ENCODE peak calls at places on chromosome 13, in six cellular contexts. O, V, P, N, I and E are unnamed samples.

GRCh38 chr13:39130298-39130697 is 92.0 kb downstream of the NHLRC3 start:
- DNase-seq in O (no peak), I (no peak), P (no peak), N (no peak), V (no peak), E (no peak)

GRCh38 chr13:52356327-52356726 is 49.6 kb downstream of the THSD1 start:
- DNase-seq in N (peak; percentile 27), I (no peak), O (no peak), P (no peak), V (no peak), E (no peak)

GRCh38 chr13:96091164-96091931 is 1.4 kb downstream of the HS6ST3 start:
- DNase-seq in N (no peak), V (no peak), O (peak; percentile 33), I (peak; percentile 44), P (no peak), E (no peak)

GRCh38 chr13:73450583-73450982 is 391.8 kb downstream of the KLF5 start:
- DNase-seq in P (no peak), V (no peak), N (no peak), I (no peak), O (no peak), E (no peak)

GRCh38 chr13:33617055-33617454 is 200.9 kb upstream of the RFC3 start:
- DNase-seq in P (no peak), N (no peak), O (no peak), V (no peak), I (no peak), E (no peak)

GRCh38 chr13:97600438-97601080 is 166.6 kb downstream of the RAP2A start:
- DNase-seq in V (no peak), O (no peak), I (no peak), P (no peak), N (peak; percentile 86), E (no peak)

GRCh38 chr13:98307744-98308524 is 130.9 kb upstream of the RNF113B start:
- DNase-seq in N (peak; percentile 82), V (no peak), P (no peak), I (no peak), O (no peak), E (no peak)

GRCh38 chr13:39530996-39531395 is 72.0 kb downstream of the LHFPL6 start:
- DNase-seq in V (no peak), O (no peak), N (peak; percentile 38), P (no peak), I (no peak), E (no peak)

GRCh38 chr13:73521291-73521626 is 462.5 kb downstream of the KLF5 start:
- DNase-seq in N (no peak), V (no peak), I (no peak), O (no peak), P (peak; percentile 1), E (peak; percentile 20)

GRCh38 chr13:74132768-74133656 is 1.2 kb downstream of the KLF12 start:
- DNase-seq in I (no peak), N (peak; percentile 71), P (peak; percentile 28), O (peak; percentile 25), V (no peak), E (peak; percentile 58)

GRCh38 chr13:20193142-20193923 is 595 bp upstream of the GJB2 start:
- DNase-seq in V (no peak), I (no peak), P (no peak), O (no peak), N (no peak), E (no peak)
- H3K27me3 ChIP-seq in V (peaks cover 17% of the 10 kb centered on the region), I (no peaks in the 10 kb centered on the region), P (peaks cover 66% of the 10 kb centered on the region), O (no peaks in the 10 kb centered on the region), N (peaks cover 59% of the 10 kb centered on the region), E (peaks cover 48% of the 10 kb centered on the region)

DNA sequence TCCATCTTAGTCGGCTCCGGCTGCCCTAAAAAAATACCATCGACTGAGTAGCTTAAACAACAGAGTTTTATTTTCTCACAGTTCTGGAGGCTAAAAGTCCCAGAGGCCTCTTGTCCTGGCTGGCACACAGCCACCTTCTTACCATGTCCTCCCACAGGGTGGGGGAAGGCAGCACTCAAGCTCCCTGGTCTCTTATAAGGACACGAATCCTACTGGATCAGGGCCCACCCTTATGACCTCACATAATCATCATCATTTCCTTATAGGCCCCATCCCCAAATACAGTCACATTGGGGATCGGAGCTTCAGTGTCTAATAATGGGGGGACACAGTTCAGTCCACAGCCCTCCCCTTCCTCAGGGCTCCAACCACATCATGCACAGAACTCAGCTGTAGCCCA is 2.6 kb upstream of the TUBA3C start:
- DNase-seq in V (no peak), I (no peak), P (no peak), O (no peak), N (no peak), E (no peak)
- H3K9me3 ChIP-seq in V (no peaks in the 10 kb centered on the region), I (no peaks in the 10 kb centered on the region), P (no peaks in the 10 kb centered on the region), O (no peaks in the 10 kb centered on the region), N (no peaks in the 10 kb centered on the region), E (no peaks in the 10 kb centered on the region)

GRCh38 chr13:75934889-75935288 is 298.8 kb downstream of the LMO7 start:
- DNase-seq in P (no peak), V (no peak), N (peak; percentile 9), I (no peak), O (no peak), E (no peak)

GRCh38 chr13:75935805-75936204 is 299.7 kb downstream of the LMO7 start:
- DNase-seq in O (no peak), N (no peak), V (no peak), I (no peak), P (no peak), E (no peak)

GRCh38 chr13:75936791-75937190 is 300.7 kb downstream of the LMO7 start:
- DNase-seq in V (no peak), N (no peak), O (no peak), I (no peak), P (no peak), E (no peak)

GRCh38 chr13:75938811-75939525 is 302.8 kb downstream of the LMO7 start:
- DNase-seq in P (no peak), N (peak; percentile 72), V (no peak), I (no peak), O (no peak), E (no peak)
- H3K27ac ChIP-seq in P (no peak overlapping the region), N (no peak overlapping the region), V (no peak overlapping the region), I (no peak overlapping the region), O (no peak overlapping the region), E (no peak overlapping the region)

GRCh38 chr13:112353856-112354255 is 22.3 kb upstream of the SPACA7 start:
- DNase-seq in P (no peak), N (no peak), V (no peak), I (no peak), O (no peak), E (no peak)
- H3K27me3 ChIP-seq in P (no peaks in the 10 kb centered on the region), N (no peaks in the 10 kb centered on the region), V (no peaks in the 10 kb centered on the region), I (no peaks in the 10 kb centered on the region), O (no peaks in the 10 kb centered on the region), E (no peaks in the 10 kb centered on the region)

DNA sequence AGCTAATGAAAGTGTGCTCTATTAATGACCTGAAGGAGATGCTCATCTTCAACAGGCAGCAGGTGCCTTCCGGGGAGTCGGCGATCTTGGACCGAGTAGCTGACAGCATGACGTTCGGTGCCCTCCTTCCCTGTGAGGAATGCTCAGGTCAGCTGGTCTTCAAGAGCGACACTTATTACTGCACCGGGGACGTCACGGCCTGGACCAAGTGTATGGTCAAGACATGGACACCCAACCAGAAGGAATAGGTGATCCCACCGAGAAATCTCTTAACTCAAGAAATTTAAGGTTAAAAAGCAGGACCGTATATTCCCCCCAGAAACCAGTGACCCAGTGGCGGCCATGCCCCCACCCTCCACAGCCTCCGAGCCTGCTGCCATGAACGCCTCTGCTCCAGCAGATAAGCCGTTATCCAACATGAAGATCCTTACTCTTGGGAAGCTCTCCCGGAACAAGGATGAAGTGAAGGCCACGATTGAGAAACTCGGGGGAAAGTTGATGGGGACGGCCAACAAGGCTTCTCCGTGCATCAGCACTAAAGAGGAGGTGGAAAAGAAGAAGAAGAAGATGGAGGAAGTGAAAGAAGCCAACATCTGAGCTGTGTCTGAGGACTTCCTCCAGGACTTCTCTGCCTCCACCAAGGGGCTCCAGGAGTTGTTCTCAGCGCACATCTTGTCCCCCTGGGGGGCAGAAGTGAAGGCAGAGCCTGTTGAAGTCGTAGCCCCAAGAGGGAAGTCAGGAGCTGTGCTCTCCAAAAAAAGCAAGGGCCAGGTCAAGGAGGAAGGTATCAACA is 22.8 kb upstream of the ANKRD10 start:
- DNase-seq in N (no peak), O (no peak), I (no peak), V (no peak), P (no peak), E (no peak)
- H3K9me3 ChIP-seq in N (no peaks in the 10 kb centered on the region), O (peaks cover 14% of the 10 kb centered on the region), I (no peaks in the 10 kb centered on the region), V (peaks cover 4% of the 10 kb centered on the region), P (peaks cover 25% of the 10 kb centered on the region), E (no peaks in the 10 kb centered on the region)

DNA sequence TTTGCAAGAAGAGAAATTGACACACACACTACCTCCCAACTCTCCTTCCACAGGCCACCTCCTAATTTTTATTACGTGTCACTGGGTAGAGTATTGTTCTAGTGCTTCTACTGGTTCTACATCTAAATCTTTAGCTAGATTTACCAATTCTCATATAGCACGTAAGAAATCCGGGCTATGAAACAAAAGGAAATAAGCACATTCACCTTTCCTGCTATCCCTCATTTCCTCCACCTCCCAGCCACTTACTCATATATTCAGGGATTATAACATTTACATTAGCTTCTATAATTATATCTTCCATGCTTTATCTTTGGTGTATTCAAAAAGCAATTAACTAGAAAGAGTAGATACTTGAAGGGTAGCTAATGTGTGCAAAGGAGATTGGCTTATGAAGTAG is 39.7 kb downstream of the USP12 start:
- DNase-seq in O (no peak), P (no peak), N (no peak), I (no peak), V (no peak), E (no peak)
- H3K27ac ChIP-seq in O (no peak overlapping the region), P (no peak overlapping the region), N (no peak overlapping the region), I (no peak overlapping the region), V (no peak overlapping the region), E (peak overlapping the region; percentile 33)

GRCh38 chr13:110302986-110303385 is 4.0 kb downstream of the COL4A1 start:
- DNase-seq in V (no peak), I (no peak), O (peak; percentile 11), P (no peak), N (no peak), E (no peak)
- H3K27me3 ChIP-seq in V (no peaks in the 10 kb centered on the region), I (no peaks in the 10 kb centered on the region), O (no peaks in the 10 kb centered on the region), P (peaks cover 59% of the 10 kb centered on the region), N (no peaks in the 10 kb centered on the region), E (peaks cover 3% of the 10 kb centered on the region)

DNA sequence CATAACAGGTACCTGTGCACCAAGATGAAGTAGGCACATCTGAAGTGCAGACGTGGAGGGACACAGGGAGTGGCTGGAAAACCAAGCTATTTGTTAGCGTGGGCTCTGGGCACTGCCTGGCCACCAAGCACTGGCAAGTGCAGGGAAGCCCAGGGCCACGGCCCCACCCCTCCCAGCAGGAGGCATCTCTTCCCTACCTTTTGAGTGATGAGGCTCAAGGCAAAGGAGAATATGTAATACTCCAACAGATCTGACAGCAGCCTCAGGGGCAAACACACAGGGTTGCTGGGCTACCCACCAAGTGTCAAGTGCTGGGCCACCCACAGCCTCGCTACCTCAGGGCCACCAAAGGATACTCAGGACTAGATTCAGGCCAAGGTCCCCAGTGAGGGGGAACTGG is 11.6 kb downstream of the TUBA3C start:
- DNase-seq in I (no peak), N (no peak), O (no peak), V (no peak), P (no peak), E (no peak)
- H3K9me3 ChIP-seq in I (no peaks in the 10 kb centered on the region), N (no peaks in the 10 kb centered on the region), O (no peaks in the 10 kb centered on the region), V (no peaks in the 10 kb centered on the region), P (no peaks in the 10 kb centered on the region), E (no peaks in the 10 kb centered on the region)

GRCh38 chr13:61777902-61778301 is 362.3 kb upstream of the PCDH20 start:
- DNase-seq in I (no peak), N (no peak), V (no peak), P (no peak), O (no peak), E (no peak)
- H3K27ac ChIP-seq in I (no peak overlapping the region), N (no peak overlapping the region), V (no peak overlapping the region), P (no peak overlapping the region), O (no peak overlapping the region), E (no peak overlapping the region)